ENCODE peak calls at places on chromosomes 13 and 19, in seven cellular contexts. One of them, this sample, is unnamed.

GRCh38 chr13:98938801-98939200 is 39.1 kb downstream of the DOCK9 start:
- DNase-seq in left cardiac atrium: no peak
- DNase-seq in AG04450: no peak
- DNase-seq in stimulated activated CD8-positive, alpha-beta memory T cell treated with anti-CD3 and anti-CD28 coated beads, Interleukin-4, amount 100 ng/mL, for 24 hours: no peak
- DNase-seq in GM03348: no peak
- DNase-seq in heart right ventricle: no peak
- DNase-seq in T-helper 1 cell: no peak
- DNase-seq in this sample: no peak

GRCh38 chr19:37953576-37954303 is 46.7 kb downstream of the SIPA1L3 start:
- DNase-seq in T-helper 1 cell: no peak
- DNase-seq in left cardiac atrium: no peak
- DNase-seq in AG04450: no peak
- DNase-seq in GM03348: no peak
- DNase-seq in heart right ventricle: no peak
- DNase-seq in stimulated activated CD8-positive, alpha-beta memory T cell treated with anti-CD3 and anti-CD28 coated beads, Interleukin-4, amount 100 ng/mL, for 24 hours: no peak
- DNase-seq in this sample: no peak

GRCh38 chr13:31881495-31881882 is 142.2 kb downstream of the RXFP2 start:
- DNase-seq in T-helper 1 cell: no peak
- DNase-seq in heart right ventricle: no peak
- DNase-seq in stimulated activated CD8-positive, alpha-beta memory T cell treated with anti-CD3 and anti-CD28 coated beads, Interleukin-4, amount 100 ng/mL, for 24 hours: no peak
- DNase-seq in left cardiac atrium: no peak
- DNase-seq in AG04450: no peak
- DNase-seq in GM03348: no peak
- DNase-seq in this sample: no peak

GRCh38 chr19:4704317-4704673 is 19.3 kb downstream of the DPP9 start:
- DNase-seq in T-helper 1 cell: no peak
- DNase-seq in GM03348: no peak
- DNase-seq in heart right ventricle: no peak
- DNase-seq in AG04450: no peak
- DNase-seq in left cardiac atrium: no peak
- DNase-seq in stimulated activated CD8-positive, alpha-beta memory T cell treated with anti-CD3 and anti-CD28 coated beads, Interleukin-4, amount 100 ng/mL, for 24 hours: no peak
- DNase-seq in this sample: no peak

GRCh38 chr19:35868172-35868822 is at the start of gene APLP1:
- DNase-seq in left cardiac atrium: peak
- DNase-seq in heart right ventricle: peak
- DNase-seq in GM03348: peak
- DNase-seq in T-helper 1 cell: peak
- DNase-seq in AG04450: no peak
- DNase-seq in stimulated activated CD8-positive, alpha-beta memory T cell treated with anti-CD3 and anti-CD28 coated beads, Interleukin-4, amount 100 ng/mL, for 24 hours: peak
- DNase-seq in this sample: no peak

GRCh38 chr19:50051964-50052363 is 26.2 kb downstream of the ZNF473 start:
- DNase-seq in GM03348: no peak
- DNase-seq in T-helper 1 cell: no peak
- DNase-seq in heart right ventricle: no peak
- DNase-seq in left cardiac atrium: no peak
- DNase-seq in stimulated activated CD8-positive, alpha-beta memory T cell treated with anti-CD3 and anti-CD28 coated beads, Interleukin-4, amount 100 ng/mL, for 24 hours: no peak
- DNase-seq in AG04450: no peak
- DNase-seq in this sample: no peak

GRCh38 chr19:33293255-33294057 is 8.9 kb downstream of the CEBPA start:
- DNase-seq in T-helper 1 cell: no peak
- DNase-seq in left cardiac atrium: no peak
- DNase-seq in GM03348: peak
- DNase-seq in stimulated activated CD8-positive, alpha-beta memory T cell treated with anti-CD3 and anti-CD28 coated beads, Interleukin-4, amount 100 ng/mL, for 24 hours: no peak
- DNase-seq in AG04450: peak
- DNase-seq in heart right ventricle: no peak
- DNase-seq in this sample: no peak

GRCh38 chr13:59745395-59745788 is 418.3 kb downstream of the DIAPH3 start:
- DNase-seq in heart right ventricle: no peak
- DNase-seq in left cardiac atrium: no peak
- DNase-seq in AG04450: peak
- DNase-seq in T-helper 1 cell: no peak
- DNase-seq in stimulated activated CD8-positive, alpha-beta memory T cell treated with anti-CD3 and anti-CD28 coated beads, Interleukin-4, amount 100 ng/mL, for 24 hours: no peak
- DNase-seq in GM03348: peak
- DNase-seq in this sample: no peak

GRCh38 chr19:49946415-49946814 is 14.6 kb downstream of the SIGLEC11 start:
- DNase-seq in AG04450: no peak
- DNase-seq in left cardiac atrium: no peak
- DNase-seq in stimulated activated CD8-positive, alpha-beta memory T cell treated with anti-CD3 and anti-CD28 coated beads, Interleukin-4, amount 100 ng/mL, for 24 hours: no peak
- DNase-seq in GM03348: no peak
- DNase-seq in heart right ventricle: no peak
- DNase-seq in T-helper 1 cell: no peak
- DNase-seq in this sample: no peak

GRCh38 chr13:39493966-39494365 is 109.0 kb downstream of the LHFPL6 start:
- DNase-seq in GM03348: no peak
- DNase-seq in stimulated activated CD8-positive, alpha-beta memory T cell treated with anti-CD3 and anti-CD28 coated beads, Interleukin-4, amount 100 ng/mL, for 24 hours: no peak
- DNase-seq in heart right ventricle: no peak
- DNase-seq in AG04450: no peak
- DNase-seq in T-helper 1 cell: no peak
- DNase-seq in left cardiac atrium: no peak
- DNase-seq in this sample: no peak

GRCh38 chr19:7545904-7546303 is 10.4 kb downstream of the PNPLA6 start:
- DNase-seq in GM03348: no peak
- DNase-seq in stimulated activated CD8-positive, alpha-beta memory T cell treated with anti-CD3 and anti-CD28 coated beads, Interleukin-4, amount 100 ng/mL, for 24 hours: no peak
- DNase-seq in T-helper 1 cell: peak
- DNase-seq in heart right ventricle: no peak
- DNase-seq in left cardiac atrium: no peak
- DNase-seq in AG04450: no peak
- DNase-seq in this sample: no peak

GRCh38 chr19:51078731-51079130 is 4.0 kb downstream of the KLK14 start:
- DNase-seq in left cardiac atrium: no peak
- DNase-seq in stimulated activated CD8-positive, alpha-beta memory T cell treated with anti-CD3 and anti-CD28 coated beads, Interleukin-4, amount 100 ng/mL, for 24 hours: no peak
- DNase-seq in heart right ventricle: no peak
- DNase-seq in GM03348: no peak
- DNase-seq in AG04450: no peak
- DNase-seq in T-helper 1 cell: no peak
- DNase-seq in this sample: no peak

GRCh38 chr13:111031531-111031961 is 83.6 kb upstream of the ARHGEF7 start:
- DNase-seq in stimulated activated CD8-positive, alpha-beta memory T cell treated with anti-CD3 and anti-CD28 coated beads, Interleukin-4, amount 100 ng/mL, for 24 hours: no peak
- DNase-seq in T-helper 1 cell: peak
- DNase-seq in AG04450: no peak
- DNase-seq in heart right ventricle: no peak
- DNase-seq in left cardiac atrium: no peak
- DNase-seq in GM03348: peak
- DNase-seq in this sample: no peak

GRCh38 chr13:33610471-33611015 is 207.4 kb upstream of the RFC3 start:
- DNase-seq in AG04450: no peak
- DNase-seq in GM03348: no peak
- DNase-seq in heart right ventricle: peak
- DNase-seq in left cardiac atrium: peak
- DNase-seq in T-helper 1 cell: peak
- DNase-seq in stimulated activated CD8-positive, alpha-beta memory T cell treated with anti-CD3 and anti-CD28 coated beads, Interleukin-4, amount 100 ng/mL, for 24 hours: peak
- DNase-seq in this sample: no peak

GRCh38 chr13:73738626-73739025 is 395.6 kb downstream of the KLF12 start:
- DNase-seq in heart right ventricle: no peak
- DNase-seq in GM03348: peak
- DNase-seq in T-helper 1 cell: no peak
- DNase-seq in AG04450: no peak
- DNase-seq in stimulated activated CD8-positive, alpha-beta memory T cell treated with anti-CD3 and anti-CD28 coated beads, Interleukin-4, amount 100 ng/mL, for 24 hours: no peak
- DNase-seq in left cardiac atrium: no peak
- DNase-seq in this sample: no peak

GRCh38 chr19:51422053-51422448 is 4.6 kb upstream of the SIGLEC10 start:
- DNase-seq in stimulated activated CD8-positive, alpha-beta memory T cell treated with anti-CD3 and anti-CD28 coated beads, Interleukin-4, amount 100 ng/mL, for 24 hours: peak
- DNase-seq in T-helper 1 cell: peak
- DNase-seq in heart right ventricle: peak
- DNase-seq in GM03348: peak
- DNase-seq in left cardiac atrium: peak
- DNase-seq in AG04450: peak
- DNase-seq in this sample: peak

GRCh38 chr13:89281331-89281730 is 1610.2 kb downstream of the SLITRK5 start:
- DNase-seq in heart right ventricle: no peak
- DNase-seq in stimulated activated CD8-positive, alpha-beta memory T cell treated with anti-CD3 and anti-CD28 coated beads, Interleukin-4, amount 100 ng/mL, for 24 hours: no peak
- DNase-seq in GM03348: no peak
- DNase-seq in left cardiac atrium: no peak
- DNase-seq in AG04450: no peak
- DNase-seq in T-helper 1 cell: no peak
- DNase-seq in this sample: no peak

GRCh38 chr13:46172531-46172991 is 9.4 kb downstream of the LCP1 start:
- DNase-seq in stimulated activated CD8-positive, alpha-beta memory T cell treated with anti-CD3 and anti-CD28 coated beads, Interleukin-4, amount 100 ng/mL, for 24 hours: no peak
- DNase-seq in AG04450: no peak
- DNase-seq in left cardiac atrium: no peak
- DNase-seq in GM03348: no peak
- DNase-seq in T-helper 1 cell: peak
- DNase-seq in heart right ventricle: no peak
- DNase-seq in this sample: no peak

GRCh38 chr19:34260771-34261173 is 6.4 kb downstream of the GARRE1 start:
- DNase-seq in GM03348: peak
- DNase-seq in T-helper 1 cell: no peak
- DNase-seq in AG04450: no peak
- DNase-seq in left cardiac atrium: no peak
- DNase-seq in stimulated activated CD8-positive, alpha-beta memory T cell treated with anti-CD3 and anti-CD28 coated beads, Interleukin-4, amount 100 ng/mL, for 24 hours: no peak
- DNase-seq in heart right ventricle: no peak
- DNase-seq in this sample: no peak

GRCh38 chr19:29266603-29267002 is 53.7 kb upstream of the UQCRFS1 start:
- DNase-seq in T-helper 1 cell: no peak
- DNase-seq in heart right ventricle: no peak
- DNase-seq in AG04450: no peak
- DNase-seq in stimulated activated CD8-positive, alpha-beta memory T cell treated with anti-CD3 and anti-CD28 coated beads, Interleukin-4, amount 100 ng/mL, for 24 hours: no peak
- DNase-seq in left cardiac atrium: no peak
- DNase-seq in GM03348: no peak
- DNase-seq in this sample: no peak

GRCh38 chr13:114077121-114077937 is 55.1 kb downstream of the RASA3 start:
- DNase-seq in left cardiac atrium: peak
- DNase-seq in stimulated activated CD8-positive, alpha-beta memory T cell treated with anti-CD3 and anti-CD28 coated beads, Interleukin-4, amount 100 ng/mL, for 24 hours: no peak
- DNase-seq in heart right ventricle: no peak
- DNase-seq in T-helper 1 cell: no peak
- DNase-seq in AG04450: no peak
- DNase-seq in GM03348: no peak
- DNase-seq in this sample: no peak

GRCh38 chr13:30665638-30666037 is 47.9 kb downstream of the USPL1 start:
- DNase-seq in AG04450: no peak
- DNase-seq in stimulated activated CD8-positive, alpha-beta memory T cell treated with anti-CD3 and anti-CD28 coated beads, Interleukin-4, amount 100 ng/mL, for 24 hours: no peak
- DNase-seq in left cardiac atrium: no peak
- DNase-seq in T-helper 1 cell: no peak
- DNase-seq in GM03348: no peak
- DNase-seq in heart right ventricle: no peak
- DNase-seq in this sample: no peak

GRCh38 chr13:42859760-42860159 is 78.4 kb downstream of the FAM216B start:
- DNase-seq in heart right ventricle: no peak
- DNase-seq in GM03348: no peak
- DNase-seq in left cardiac atrium: no peak
- DNase-seq in AG04450: no peak
- DNase-seq in T-helper 1 cell: no peak
- DNase-seq in stimulated activated CD8-positive, alpha-beta memory T cell treated with anti-CD3 and anti-CD28 coated beads, Interleukin-4, amount 100 ng/mL, for 24 hours: no peak
- DNase-seq in this sample: no peak

GRCh38 chr13:95745752-95746151 is 68.8 kb downstream of the DNAJC3 start:
- DNase-seq in heart right ventricle: no peak
- DNase-seq in AG04450: no peak
- DNase-seq in stimulated activated CD8-positive, alpha-beta memory T cell treated with anti-CD3 and anti-CD28 coated beads, Interleukin-4, amount 100 ng/mL, for 24 hours: no peak
- DNase-seq in left cardiac atrium: no peak
- DNase-seq in T-helper 1 cell: no peak
- DNase-seq in GM03348: no peak
- DNase-seq in this sample: no peak

GRCh38 chr19:54462713-54463530 is 656 bp downstream of the LENG9 start:
- DNase-seq in left cardiac atrium: peak
- DNase-seq in GM03348: peak
- DNase-seq in AG04450: no peak
- DNase-seq in heart right ventricle: peak
- DNase-seq in stimulated activated CD8-positive, alpha-beta memory T cell treated with anti-CD3 and anti-CD28 coated beads, Interleukin-4, amount 100 ng/mL, for 24 hours: no peak
- DNase-seq in T-helper 1 cell: peak
- DNase-seq in this sample: no peak

GRCh38 chr19:50555447-50556235 is 12.6 kb downstream of the LRRC4B start:
- DNase-seq in AG04450: no peak
- DNase-seq in GM03348: no peak
- DNase-seq in left cardiac atrium: no peak
- DNase-seq in heart right ventricle: peak
- DNase-seq in stimulated activated CD8-positive, alpha-beta memory T cell treated with anti-CD3 and anti-CD28 coated beads, Interleukin-4, amount 100 ng/mL, for 24 hours: no peak
- DNase-seq in T-helper 1 cell: no peak
- DNase-seq in this sample: no peak

GRCh38 chr13:67230774-67231480 is 791 bp upstream of the PCDH9 start:
- DNase-seq in heart right ventricle: peak
- DNase-seq in left cardiac atrium: peak
- DNase-seq in AG04450: peak
- DNase-seq in stimulated activated CD8-positive, alpha-beta memory T cell treated with anti-CD3 and anti-CD28 coated beads, Interleukin-4, amount 100 ng/mL, for 24 hours: peak
- DNase-seq in T-helper 1 cell: peak
- DNase-seq in GM03348: peak
- DNase-seq in this sample: no peak

GRCh38 chr13:46149272-46150133 is 32.5 kb downstream of the LCP1 start:
- DNase-seq in AG04450: no peak
- DNase-seq in GM03348: no peak
- DNase-seq in heart right ventricle: no peak
- DNase-seq in left cardiac atrium: no peak
- DNase-seq in T-helper 1 cell: no peak
- DNase-seq in stimulated activated CD8-positive, alpha-beta memory T cell treated with anti-CD3 and anti-CD28 coated beads, Interleukin-4, amount 100 ng/mL, for 24 hours: no peak
- DNase-seq in this sample: no peak

GRCh38 chr13:108967371-108967770 is 338.0 kb downstream of the MYO16 start:
- DNase-seq in T-helper 1 cell: no peak
- DNase-seq in left cardiac atrium: no peak
- DNase-seq in GM03348: no peak
- DNase-seq in stimulated activated CD8-positive, alpha-beta memory T cell treated with anti-CD3 and anti-CD28 coated beads, Interleukin-4, amount 100 ng/mL, for 24 hours: no peak
- DNase-seq in AG04450: no peak
- DNase-seq in heart right ventricle: no peak
- DNase-seq in this sample: no peak

GRCh38 chr19:10289836-10290438 is at the start of gene ICAM5:
- DNase-seq in stimulated activated CD8-positive, alpha-beta memory T cell treated with anti-CD3 and anti-CD28 coated beads, Interleukin-4, amount 100 ng/mL, for 24 hours: no peak
- DNase-seq in T-helper 1 cell: no peak
- DNase-seq in left cardiac atrium: no peak
- DNase-seq in GM03348: peak
- DNase-seq in heart right ventricle: no peak
- DNase-seq in AG04450: no peak
- DNase-seq in this sample: no peak

GRCh38 chr19:3687393-3687773 is 12.9 kb downstream of the PIP5K1C start:
- DNase-seq in stimulated activated CD8-positive, alpha-beta memory T cell treated with anti-CD3 and anti-CD28 coated beads, Interleukin-4, amount 100 ng/mL, for 24 hours: no peak
- DNase-seq in AG04450: no peak
- DNase-seq in GM03348: no peak
- DNase-seq in left cardiac atrium: no peak
- DNase-seq in heart right ventricle: no peak
- DNase-seq in T-helper 1 cell: no peak
- DNase-seq in this sample: no peak

GRCh38 chr19:48720613-48721296 is 1.2 kb upstream of the MAMSTR start:
- DNase-seq in AG04450: peak
- DNase-seq in stimulated activated CD8-positive, alpha-beta memory T cell treated with anti-CD3 and anti-CD28 coated beads, Interleukin-4, amount 100 ng/mL, for 24 hours: peak
- DNase-seq in GM03348: peak
- DNase-seq in T-helper 1 cell: peak
- DNase-seq in heart right ventricle: peak
- DNase-seq in left cardiac atrium: peak
- DNase-seq in this sample: peak

GRCh38 chr19:11693505-11694499 is 44.9 kb downstream of the ZNF823 start:
- DNase-seq in stimulated activated CD8-positive, alpha-beta memory T cell treated with anti-CD3 and anti-CD28 coated beads, Interleukin-4, amount 100 ng/mL, for 24 hours: no peak
- DNase-seq in T-helper 1 cell: no peak
- DNase-seq in heart right ventricle: no peak
- DNase-seq in GM03348: peak
- DNase-seq in AG04450: no peak
- DNase-seq in left cardiac atrium: no peak
- DNase-seq in this sample: no peak

GRCh38 chr13:31824705-31825512 is 85.6 kb downstream of the RXFP2 start:
- DNase-seq in left cardiac atrium: no peak
- DNase-seq in AG04450: no peak
- DNase-seq in stimulated activated CD8-positive, alpha-beta memory T cell treated with anti-CD3 and anti-CD28 coated beads, Interleukin-4, amount 100 ng/mL, for 24 hours: no peak
- DNase-seq in GM03348: peak
- DNase-seq in T-helper 1 cell: peak
- DNase-seq in heart right ventricle: no peak
- DNase-seq in this sample: no peak

GRCh38 chr19:460877-461609 is at the start of gene SHC2:
- DNase-seq in left cardiac atrium: peak
- DNase-seq in AG04450: no peak
- DNase-seq in stimulated activated CD8-positive, alpha-beta memory T cell treated with anti-CD3 and anti-CD28 coated beads, Interleukin-4, amount 100 ng/mL, for 24 hours: no peak
- DNase-seq in heart right ventricle: peak
- DNase-seq in GM03348: no peak
- DNase-seq in T-helper 1 cell: no peak
- DNase-seq in this sample: no peak

GRCh38 chr19:33662391-33662790 is 40.6 kb downstream of the CHST8 start:
- DNase-seq in heart right ventricle: no peak
- DNase-seq in left cardiac atrium: no peak
- DNase-seq in AG04450: no peak
- DNase-seq in stimulated activated CD8-positive, alpha-beta memory T cell treated with anti-CD3 and anti-CD28 coated beads, Interleukin-4, amount 100 ng/mL, for 24 hours: no peak
- DNase-seq in GM03348: no peak
- DNase-seq in T-helper 1 cell: no peak
- DNase-seq in this sample: no peak

GRCh38 chr13:63542704-63543215 is 2127.1 kb upstream of the PCDH20 start:
- DNase-seq in T-helper 1 cell: no peak
- DNase-seq in heart right ventricle: no peak
- DNase-seq in stimulated activated CD8-positive, alpha-beta memory T cell treated with anti-CD3 and anti-CD28 coated beads, Interleukin-4, amount 100 ng/mL, for 24 hours: no peak
- DNase-seq in GM03348: no peak
- DNase-seq in AG04450: no peak
- DNase-seq in left cardiac atrium: no peak
- DNase-seq in this sample: no peak

GRCh38 chr13:99303863-99304521 is 3.2 kb downstream of the GPR183 start:
- DNase-seq in left cardiac atrium: peak
- DNase-seq in GM03348: no peak
- DNase-seq in AG04450: no peak
- DNase-seq in T-helper 1 cell: peak
- DNase-seq in stimulated activated CD8-positive, alpha-beta memory T cell treated with anti-CD3 and anti-CD28 coated beads, Interleukin-4, amount 100 ng/mL, for 24 hours: no peak
- DNase-seq in heart right ventricle: no peak
- DNase-seq in this sample: no peak